ENCODE peak calls at places on chromosomes 3 and 15, in eight cellular contexts. F, L, H, U, X, Y, D and K are unnamed samples.

GRCh38 chr15:28873585-28874139 is 12.1 kb upstream of the APBA2 start:
- DNase-seq in U (no peak), F (no peak), H (no peak), Y (no peak), L (no peak), D (no peak), X (no peak), K (no peak)

GRCh38 chr15:82943176-82943575 is 9.3 kb downstream of the HOMER2 start:
- DNase-seq in D (no peak), L (no peak), H (no peak), Y (peak), U (no peak), F (no peak), X (no peak), K (no peak)

GRCh38 chr3:75296858-75297257 is 367.3 kb upstream of the FRG2C start:
- DNase-seq in H (no peak), X (no peak), U (no peak), Y (no peak), L (no peak), D (no peak), F (no peak), K (no peak)

GRCh38 chr15:95604634-95605036 is 725.9 kb upstream of the NR2F2 start:
- DNase-seq in D (peak), X (no peak), F (peak), L (no peak), Y (peak), H (no peak), U (peak), K (no peak)

GRCh38 chr3:143266512-143266911 is 146.9 kb downstream of the CHST2 start:
- DNase-seq in Y (no peak), U (peak), L (no peak), X (no peak), F (no peak), H (no peak), D (no peak), K (no peak)

GRCh38 chr15:40460404-40460803 is 10.4 kb upstream of the CHST14 start:
- DNase-seq in Y (no peak), F (no peak), X (no peak), U (no peak), H (no peak), L (peak), D (no peak), K (no peak)

GRCh38 chr3:76038949-76039348 is 253.6 kb upstream of the ZNF717 start:
- DNase-seq in U (no peak), D (no peak), L (no peak), H (no peak), F (no peak), X (no peak), Y (no peak), K (no peak)

GRCh38 chr15:67187351-67187854 is 67.1 kb downstream of the AAGAB start:
- DNase-seq in F (no peak), L (peak), X (no peak), U (peak), D (no peak), Y (no peak), H (no peak), K (no peak)

GRCh38 chr15:77474987-77475385 is 54.3 kb downstream of the HMG20A start:
- DNase-seq in U (no peak), D (no peak), F (no peak), X (no peak), L (no peak), H (no peak), Y (no peak), K (peak)

GRCh38 chr3:54822206-54822605 is 105.7 kb downstream of the LRTM1 start:
- DNase-seq in U (peak), L (no peak), X (no peak), Y (peak), F (peak), H (no peak), D (peak), K (no peak)

GRCh38 chr3:158769519-158770253 is 32.2 kb upstream of the MFSD1 start:
- DNase-seq in X (no peak), D (no peak), Y (no peak), F (no peak), U (no peak), H (no peak), L (no peak), K (no peak)

GRCh38 chr15:76823903-76824302 is 81.2 kb downstream of the SCAPER start:
- DNase-seq in D (peak), F (peak), H (no peak), X (no peak), Y (no peak), U (no peak), L (no peak), K (no peak)

GRCh38 chr15:95262866-95263564 is 1031.7 kb downstream of the MCTP2 start:
- DNase-seq in L (no peak), H (no peak), D (no peak), F (peak), Y (peak), X (no peak), U (peak), K (no peak)

GRCh38 chr15:80289558-80290277 is 37.7 kb upstream of the CTXND1 start:
- DNase-seq in Y (no peak), L (no peak), H (no peak), F (no peak), D (no peak), X (no peak), U (no peak), K (no peak)

GRCh38 chr3:159260049-159260662 is 458.3 kb downstream of the MFSD1 start:
- DNase-seq in U (peak), L (no peak), H (peak), X (peak), F (peak), Y (peak), D (peak), K (peak)

GRCh38 chr3:136377499-136377898 is 127.4 kb downstream of the PCCB start:
- DNase-seq in H (no peak), Y (no peak), X (no peak), L (no peak), D (no peak), U (no peak), F (no peak), K (no peak)

GRCh38 chr3:71428841-71429609 is 154.5 kb downstream of the FOXP1 start:
- DNase-seq in X (no peak), U (peak), D (peak), L (no peak), H (no peak), Y (no peak), F (peak), K (no peak)